ENCODE peak calls at places on chromosomes 4 and X, in nine cellular contexts. One of them, this sample, is unnamed.

GRCh38 chr4:7842384-7843279 is 97.0 kb downstream of the AFAP1 start:
- DNase-seq in upper lobe of right lung: no peak
- DNase-seq in glomerular endothelial cell: peak; percentile 93
- DNase-seq in hippocampal formation: no peak
- DNase-seq in LoVo: peak; percentile 49
- DNase-seq in ecto neural progenitor cell: no peak
- DNase-seq in NCI-H510A: no peak
- DNase-seq in CD4-positive, CD25-positive, alpha-beta regulatory T cell: no peak
- DNase-seq in stimulated activated CD4-positive, alpha-beta T cell treated with anti-CD3 and anti-CD28 coated beads, Interleukin-2, amount 100 ng/mL, for 24 hours: no peak
- DNase-seq in this sample: no peak

GRCh38 chrX:111352424-111352823 is 59.6 kb downstream of the DCX start:
- DNase-seq in upper lobe of right lung: no peak
- DNase-seq in glomerular endothelial cell: no peak
- DNase-seq in hippocampal formation: no peak
- DNase-seq in LoVo: no peak
- DNase-seq in ecto neural progenitor cell: no peak
- DNase-seq in NCI-H510A: no peak
- DNase-seq in CD4-positive, CD25-positive, alpha-beta regulatory T cell: no peak
- DNase-seq in stimulated activated CD4-positive, alpha-beta T cell treated with anti-CD3 and anti-CD28 coated beads, Interleukin-2, amount 100 ng/mL, for 24 hours: no peak
- DNase-seq in this sample: no peak

GRCh38 chr4:168796362-168797106 is 213.5 kb downstream of the CBR4 start:
- DNase-seq in upper lobe of right lung: no peak
- DNase-seq in glomerular endothelial cell: no peak
- DNase-seq in hippocampal formation: no peak
- DNase-seq in LoVo: peak; percentile 87
- DNase-seq in ecto neural progenitor cell: no peak
- DNase-seq in NCI-H510A: no peak
- DNase-seq in CD4-positive, CD25-positive, alpha-beta regulatory T cell: no peak
- DNase-seq in stimulated activated CD4-positive, alpha-beta T cell treated with anti-CD3 and anti-CD28 coated beads, Interleukin-2, amount 100 ng/mL, for 24 hours: no peak
- DNase-seq in this sample: no peak

GRCh38 chrX:153492153-153492454 is 2.7 kb upstream of the BGN start:
- DNase-seq in upper lobe of right lung: no peak
- DNase-seq in glomerular endothelial cell: no peak
- DNase-seq in hippocampal formation: no peak
- DNase-seq in LoVo: no peak
- DNase-seq in ecto neural progenitor cell: no peak
- DNase-seq in NCI-H510A: no peak
- DNase-seq in CD4-positive, CD25-positive, alpha-beta regulatory T cell: no peak
- DNase-seq in stimulated activated CD4-positive, alpha-beta T cell treated with anti-CD3 and anti-CD28 coated beads, Interleukin-2, amount 100 ng/mL, for 24 hours: no peak
- DNase-seq in this sample: no peak

GRCh38 chr4:125517831-125518230 is 203.1 kb downstream of the FAT4 start:
- DNase-seq in upper lobe of right lung: no peak
- DNase-seq in glomerular endothelial cell: no peak
- DNase-seq in hippocampal formation: no peak
- DNase-seq in LoVo: no peak
- DNase-seq in ecto neural progenitor cell: no peak
- DNase-seq in NCI-H510A: no peak
- DNase-seq in CD4-positive, CD25-positive, alpha-beta regulatory T cell: no peak
- DNase-seq in stimulated activated CD4-positive, alpha-beta T cell treated with anti-CD3 and anti-CD28 coated beads, Interleukin-2, amount 100 ng/mL, for 24 hours: no peak
- DNase-seq in this sample: no peak

GRCh38 chrX:13473666-13474516 is 95.5 kb upstream of the EGFL6 start:
- DNase-seq in upper lobe of right lung: no peak
- DNase-seq in glomerular endothelial cell: no peak
- DNase-seq in hippocampal formation: no peak
- DNase-seq in LoVo: no peak
- DNase-seq in ecto neural progenitor cell: no peak
- DNase-seq in NCI-H510A: no peak
- DNase-seq in CD4-positive, CD25-positive, alpha-beta regulatory T cell: no peak
- DNase-seq in stimulated activated CD4-positive, alpha-beta T cell treated with anti-CD3 and anti-CD28 coated beads, Interleukin-2, amount 100 ng/mL, for 24 hours: no peak
- DNase-seq in this sample: no peak

GRCh38 chr4:100977746-100978397 is 369.5 kb downstream of the PPP3CA start:
- DNase-seq in upper lobe of right lung: no peak
- DNase-seq in glomerular endothelial cell: no peak
- DNase-seq in hippocampal formation: no peak
- DNase-seq in LoVo: no peak
- DNase-seq in ecto neural progenitor cell: no peak
- DNase-seq in NCI-H510A: no peak
- DNase-seq in CD4-positive, CD25-positive, alpha-beta regulatory T cell: no peak
- DNase-seq in stimulated activated CD4-positive, alpha-beta T cell treated with anti-CD3 and anti-CD28 coated beads, Interleukin-2, amount 100 ng/mL, for 24 hours: no peak
- DNase-seq in this sample: no peak

GRCh38 chr4:82555279-82555678 is 6.5 kb downstream of the TMEM150C start:
- DNase-seq in upper lobe of right lung: no peak
- DNase-seq in glomerular endothelial cell: no peak
- DNase-seq in hippocampal formation: no peak
- DNase-seq in LoVo: no peak
- DNase-seq in ecto neural progenitor cell: no peak
- DNase-seq in NCI-H510A: no peak
- DNase-seq in CD4-positive, CD25-positive, alpha-beta regulatory T cell: no peak
- DNase-seq in stimulated activated CD4-positive, alpha-beta T cell treated with anti-CD3 and anti-CD28 coated beads, Interleukin-2, amount 100 ng/mL, for 24 hours: no peak
- DNase-seq in this sample: no peak

GRCh38 chrX:96181571-96181970 is 503.1 kb upstream of the DIAPH2 start:
- DNase-seq in upper lobe of right lung: no peak
- DNase-seq in glomerular endothelial cell: no peak
- DNase-seq in hippocampal formation: no peak
- DNase-seq in LoVo: no peak
- DNase-seq in ecto neural progenitor cell: no peak
- DNase-seq in NCI-H510A: no peak
- DNase-seq in CD4-positive, CD25-positive, alpha-beta regulatory T cell: no peak
- DNase-seq in stimulated activated CD4-positive, alpha-beta T cell treated with anti-CD3 and anti-CD28 coated beads, Interleukin-2, amount 100 ng/mL, for 24 hours: no peak
- DNase-seq in this sample: no peak

GRCh38 chrX:119475389-119476101 is 7.3 kb downstream of the SLC25A5 start:
- DNase-seq in upper lobe of right lung: no peak
- DNase-seq in glomerular endothelial cell: no peak
- DNase-seq in hippocampal formation: no peak
- DNase-seq in LoVo: no peak
- DNase-seq in ecto neural progenitor cell: no peak
- DNase-seq in NCI-H510A: no peak
- DNase-seq in CD4-positive, CD25-positive, alpha-beta regulatory T cell: no peak
- DNase-seq in stimulated activated CD4-positive, alpha-beta T cell treated with anti-CD3 and anti-CD28 coated beads, Interleukin-2, amount 100 ng/mL, for 24 hours: no peak
- DNase-seq in this sample: no peak

GRCh38 chr4:6716958-6717655 is 1.1 kb downstream of the BLOC1S4 start:
- DNase-seq in upper lobe of right lung: no peak
- DNase-seq in glomerular endothelial cell: no peak
- DNase-seq in hippocampal formation: no peak
- DNase-seq in LoVo: no peak
- DNase-seq in ecto neural progenitor cell: no peak
- DNase-seq in NCI-H510A: no peak
- DNase-seq in CD4-positive, CD25-positive, alpha-beta regulatory T cell: no peak
- DNase-seq in stimulated activated CD4-positive, alpha-beta T cell treated with anti-CD3 and anti-CD28 coated beads, Interleukin-2, amount 100 ng/mL, for 24 hours: no peak
- DNase-seq in this sample: no peak

GRCh38 chrX:80550722-80551121 is 130.5 kb downstream of the TENT5D start:
- DNase-seq in upper lobe of right lung: no peak
- DNase-seq in glomerular endothelial cell: no peak
- DNase-seq in hippocampal formation: no peak
- DNase-seq in LoVo: no peak
- DNase-seq in ecto neural progenitor cell: no peak
- DNase-seq in NCI-H510A: no peak
- DNase-seq in CD4-positive, CD25-positive, alpha-beta regulatory T cell: no peak
- DNase-seq in stimulated activated CD4-positive, alpha-beta T cell treated with anti-CD3 and anti-CD28 coated beads, Interleukin-2, amount 100 ng/mL, for 24 hours: no peak
- DNase-seq in this sample: no peak

GRCh38 chr4:174657472-174657871 is 135.2 kb upstream of the HPGD start:
- DNase-seq in upper lobe of right lung: no peak
- DNase-seq in glomerular endothelial cell: no peak
- DNase-seq in hippocampal formation: no peak
- DNase-seq in LoVo: no peak
- DNase-seq in ecto neural progenitor cell: no peak
- DNase-seq in NCI-H510A: no peak
- DNase-seq in CD4-positive, CD25-positive, alpha-beta regulatory T cell: no peak
- DNase-seq in stimulated activated CD4-positive, alpha-beta T cell treated with anti-CD3 and anti-CD28 coated beads, Interleukin-2, amount 100 ng/mL, for 24 hours: no peak
- DNase-seq in this sample: no peak

GRCh38 chr4:101039367-101039766 is 308.0 kb downstream of the PPP3CA start:
- DNase-seq in upper lobe of right lung: no peak
- DNase-seq in glomerular endothelial cell: no peak
- DNase-seq in hippocampal formation: no peak
- DNase-seq in LoVo: no peak
- DNase-seq in ecto neural progenitor cell: no peak
- DNase-seq in NCI-H510A: no peak
- DNase-seq in CD4-positive, CD25-positive, alpha-beta regulatory T cell: no peak
- DNase-seq in stimulated activated CD4-positive, alpha-beta T cell treated with anti-CD3 and anti-CD28 coated beads, Interleukin-2, amount 100 ng/mL, for 24 hours: peak; percentile 60
- DNase-seq in this sample: no peak

GRCh38 chr4:22203436-22204011 is 255.0 kb upstream of the KCNIP4 start:
- DNase-seq in upper lobe of right lung: no peak
- DNase-seq in glomerular endothelial cell: no peak
- DNase-seq in hippocampal formation: no peak
- DNase-seq in LoVo: no peak
- DNase-seq in ecto neural progenitor cell: no peak
- DNase-seq in NCI-H510A: no peak
- DNase-seq in CD4-positive, CD25-positive, alpha-beta regulatory T cell: no peak
- DNase-seq in stimulated activated CD4-positive, alpha-beta T cell treated with anti-CD3 and anti-CD28 coated beads, Interleukin-2, amount 100 ng/mL, for 24 hours: no peak
- DNase-seq in this sample: no peak

GRCh38 chr4:123419885-123420743 is 23.5 kb downstream of the SPRY1 start:
- DNase-seq in upper lobe of right lung: no peak
- DNase-seq in glomerular endothelial cell: no peak
- DNase-seq in hippocampal formation: no peak
- DNase-seq in LoVo: no peak
- DNase-seq in ecto neural progenitor cell: no peak
- DNase-seq in NCI-H510A: no peak
- DNase-seq in CD4-positive, CD25-positive, alpha-beta regulatory T cell: no peak
- DNase-seq in stimulated activated CD4-positive, alpha-beta T cell treated with anti-CD3 and anti-CD28 coated beads, Interleukin-2, amount 100 ng/mL, for 24 hours: no peak
- DNase-seq in this sample: no peak

GRCh38 chr4:148292596-148293175 is 149.5 kb downstream of the NR3C2 start:
- DNase-seq in upper lobe of right lung: no peak
- DNase-seq in glomerular endothelial cell: no peak
- DNase-seq in hippocampal formation: no peak
- DNase-seq in LoVo: no peak
- DNase-seq in ecto neural progenitor cell: no peak
- DNase-seq in NCI-H510A: no peak
- DNase-seq in CD4-positive, CD25-positive, alpha-beta regulatory T cell: no peak
- DNase-seq in stimulated activated CD4-positive, alpha-beta T cell treated with anti-CD3 and anti-CD28 coated beads, Interleukin-2, amount 100 ng/mL, for 24 hours: no peak
- DNase-seq in this sample: no peak

GRCh38 chrX:65647801-65648200 is 19.7 kb upstream of the MSN start:
- DNase-seq in upper lobe of right lung: no peak
- DNase-seq in glomerular endothelial cell: no peak
- DNase-seq in hippocampal formation: no peak
- DNase-seq in LoVo: no peak
- DNase-seq in ecto neural progenitor cell: no peak
- DNase-seq in NCI-H510A: no peak
- DNase-seq in CD4-positive, CD25-positive, alpha-beta regulatory T cell: no peak
- DNase-seq in stimulated activated CD4-positive, alpha-beta T cell treated with anti-CD3 and anti-CD28 coated beads, Interleukin-2, amount 100 ng/mL, for 24 hours: no peak
- DNase-seq in this sample: no peak

GRCh38 chrX:22314692-22315091 is 42.0 kb downstream of the CBLL2 start:
- DNase-seq in upper lobe of right lung: no peak
- DNase-seq in glomerular endothelial cell: no peak
- DNase-seq in hippocampal formation: no peak
- DNase-seq in LoVo: no peak
- DNase-seq in ecto neural progenitor cell: no peak
- DNase-seq in NCI-H510A: no peak
- DNase-seq in CD4-positive, CD25-positive, alpha-beta regulatory T cell: no peak
- DNase-seq in stimulated activated CD4-positive, alpha-beta T cell treated with anti-CD3 and anti-CD28 coated beads, Interleukin-2, amount 100 ng/mL, for 24 hours: no peak
- DNase-seq in this sample: no peak

GRCh38 chr4:155966661-155967060 is 13.0 kb upstream of the CTSO start:
- DNase-seq in upper lobe of right lung: no peak
- DNase-seq in glomerular endothelial cell: no peak
- DNase-seq in hippocampal formation: no peak
- DNase-seq in LoVo: no peak
- DNase-seq in ecto neural progenitor cell: no peak
- DNase-seq in NCI-H510A: no peak
- DNase-seq in CD4-positive, CD25-positive, alpha-beta regulatory T cell: no peak
- DNase-seq in stimulated activated CD4-positive, alpha-beta T cell treated with anti-CD3 and anti-CD28 coated beads, Interleukin-2, amount 100 ng/mL, for 24 hours: no peak
- DNase-seq in this sample: no peak

GRCh38 chrX:80578518-80579105 is 158.4 kb downstream of the TENT5D start:
- DNase-seq in upper lobe of right lung: no peak
- DNase-seq in glomerular endothelial cell: no peak
- DNase-seq in hippocampal formation: no peak
- DNase-seq in LoVo: peak; percentile 1
- DNase-seq in ecto neural progenitor cell: no peak
- DNase-seq in NCI-H510A: no peak
- DNase-seq in CD4-positive, CD25-positive, alpha-beta regulatory T cell: no peak
- DNase-seq in stimulated activated CD4-positive, alpha-beta T cell treated with anti-CD3 and anti-CD28 coated beads, Interleukin-2, amount 100 ng/mL, for 24 hours: no peak
- DNase-seq in this sample: no peak

GRCh38 chrX:48794340-48794920 is 7.4 kb upstream of the HDAC6 start:
- DNase-seq in upper lobe of right lung: no peak
- DNase-seq in glomerular endothelial cell: no peak
- DNase-seq in hippocampal formation: no peak
- DNase-seq in LoVo: no peak
- DNase-seq in ecto neural progenitor cell: no peak
- DNase-seq in NCI-H510A: no peak
- DNase-seq in CD4-positive, CD25-positive, alpha-beta regulatory T cell: no peak
- DNase-seq in stimulated activated CD4-positive, alpha-beta T cell treated with anti-CD3 and anti-CD28 coated beads, Interleukin-2, amount 100 ng/mL, for 24 hours: no peak
- DNase-seq in this sample: no peak

GRCh38 chrX:55488559-55489314 is 911 bp downstream of the USP51 start:
- DNase-seq in upper lobe of right lung: peak; percentile 79
- DNase-seq in glomerular endothelial cell: no peak
- DNase-seq in hippocampal formation: peak; percentile 54
- DNase-seq in LoVo: peak; percentile 4
- DNase-seq in ecto neural progenitor cell: peak; percentile 65
- DNase-seq in NCI-H510A: peak; percentile 50
- DNase-seq in CD4-positive, CD25-positive, alpha-beta regulatory T cell: peak; percentile 50
- DNase-seq in stimulated activated CD4-positive, alpha-beta T cell treated with anti-CD3 and anti-CD28 coated beads, Interleukin-2, amount 100 ng/mL, for 24 hours: peak; percentile 57
- DNase-seq in this sample: no peak